ENCODE peak calls at places on chromosome 22, in eight cellular contexts. M is right lobe of liver, Z is uterus, W is NB4, P is thyroid gland, A is esophagus squamous epithelium, O is upper lobe of left lung, T is HCT116. B is an unnamed sample.

GRCh38 chr22:49903322-49904039 is 14.8 kb downstream of the ALG12 start:
- DNase-seq in M (no peak), T (no peak), P (no peak), Z (no peak), O (no peak), W (no peak), A (no peak), B (no peak)

GRCh38 chr22:28780296-28780695 is 7.8 kb downstream of the CCDC117 start:
- DNase-seq in W (no peak), Z (no peak), P (no peak), A (no peak), M (no peak), T (no peak), O (no peak), B (no peak)

GRCh38 chr22:32801436-32802290 is at the start of gene TIMP3:
- DNase-seq in W (peak), O (peak), Z (peak), T (no peak), M (peak), P (peak), A (no peak), B (no peak)

GRCh38 chr22:50280022-50280707 is 10.0 kb upstream of the MAPK11 start:
- DNase-seq in M (no peak), T (no peak), A (no peak), Z (no peak), O (no peak), P (no peak), W (no peak), B (no peak)

GRCh38 chr22:50630376-50630775 is 2.4 kb upstream of the ARSA start:
- DNase-seq in A (no peak), P (no peak), M (no peak), Z (peak), W (no peak), O (no peak), T (no peak), B (no peak)

GRCh38 chr22:49734390-49734789 is 93.3 kb downstream of the BRD1 start:
- DNase-seq in T (no peak), O (no peak), P (no peak), M (no peak), A (no peak), Z (no peak), W (no peak), B (no peak)

GRCh38 chr22:28819253-28820096 is 19.1 kb upstream of the XBP1 start:
- DNase-seq in M (peak), O (no peak), W (no peak), P (peak), T (no peak), A (no peak), Z (no peak), B (no peak)

GRCh38 chr22:38943181-38943580 is 14.2 kb upstream of the APOBEC3A start:
- DNase-seq in O (no peak), Z (no peak), M (no peak), W (peak), A (no peak), P (no peak), T (no peak), B (no peak)

GRCh38 chr22:38531251-38531956 is 25.3 kb upstream of the DDX17 start:
- DNase-seq in A (no peak), O (no peak), M (no peak), W (peak), T (no peak), Z (no peak), P (no peak), B (no peak)

GRCh38 chr22:41915783-41916493 is 1.1 kb upstream of the SHISA8 start:
- DNase-seq in M (no peak), A (no peak), P (no peak), W (no peak), T (no peak), Z (no peak), O (no peak), B (no peak)

GRCh38 chr22:29149841-29150555 is 55.7 kb upstream of the EMID1 start:
- DNase-seq in T (no peak), A (no peak), O (no peak), M (no peak), P (peak), W (no peak), Z (peak), B (no peak)

GRCh38 chr22:42648368-42649260 is 578 bp downstream of the CYB5R3 start:
- DNase-seq in W (peak), Z (peak), T (no peak), M (peak), A (no peak), P (peak), O (peak), B (peak)

GRCh38 chr22:42688241-42688913 is 32.3 kb downstream of the A4GALT start:
- DNase-seq in W (no peak), A (no peak), O (peak), P (peak), T (no peak), M (peak), Z (peak), B (peak)

DNA sequence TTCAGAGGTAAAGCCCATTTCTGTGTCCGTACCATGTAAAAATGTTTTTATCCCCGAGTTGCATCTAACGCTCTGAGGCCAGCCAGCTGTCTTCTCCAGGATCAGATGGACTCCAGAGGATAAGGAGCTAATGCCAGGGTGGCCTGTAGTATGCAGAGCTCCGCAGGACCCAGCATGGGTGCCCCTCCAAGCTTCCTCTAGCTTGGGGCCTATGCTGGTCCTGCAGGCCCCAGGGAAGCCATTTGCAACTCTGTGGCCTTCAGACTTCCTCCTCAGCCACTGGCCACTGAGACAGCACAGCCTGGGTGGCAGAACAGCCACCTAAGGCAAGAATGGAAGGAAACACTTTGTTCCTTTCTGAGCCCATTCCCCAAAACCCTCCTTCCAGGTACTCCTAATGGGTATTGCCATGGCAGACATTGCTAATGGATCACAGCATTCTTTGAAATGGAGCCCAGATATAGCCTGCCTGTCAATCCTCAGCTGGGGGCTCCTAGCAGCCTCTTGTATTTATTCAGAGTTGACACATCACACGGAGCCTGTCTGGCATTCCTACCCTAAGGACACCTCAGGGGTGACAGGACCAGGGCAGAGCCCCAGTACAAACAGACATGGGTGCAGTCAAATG is 4.7 kb downstream of the ADA2 start:
- DNase-seq in M (peak), A (no peak), O (no peak), P (no peak), T (no peak), Z (no peak), W (no peak), B (no peak)
- TF ChIP-seq POLR2A in M (no peak), A (no peak), O (no peak), P (no peak), T (no peak), Z (no peak), W (no peak), B (no peak)

GRCh38 chr22:46770151-46770641 is 7.7 kb downstream of the TBC1D22A start:
- DNase-seq in Z (no peak), T (no peak), W (no peak), M (no peak), A (no peak), P (no peak), O (no peak), B (no peak)

GRCh38 chr22:46769706-46770105 is 7.3 kb downstream of the TBC1D22A start:
- DNase-seq in P (no peak), A (no peak), M (no peak), O (no peak), Z (no peak), T (no peak), W (no peak), B (no peak)

GRCh38 chr22:46773074-46773473 is 10.6 kb downstream of the TBC1D22A start:
- DNase-seq in Z (no peak), T (no peak), W (no peak), O (no peak), M (no peak), A (no peak), P (no peak), B (no peak)

GRCh38 chr22:46769191-46769675 is 6.8 kb downstream of the TBC1D22A start:
- DNase-seq in M (no peak), A (no peak), O (peak), T (no peak), W (no peak), Z (no peak), P (peak), B (no peak)

DNA sequence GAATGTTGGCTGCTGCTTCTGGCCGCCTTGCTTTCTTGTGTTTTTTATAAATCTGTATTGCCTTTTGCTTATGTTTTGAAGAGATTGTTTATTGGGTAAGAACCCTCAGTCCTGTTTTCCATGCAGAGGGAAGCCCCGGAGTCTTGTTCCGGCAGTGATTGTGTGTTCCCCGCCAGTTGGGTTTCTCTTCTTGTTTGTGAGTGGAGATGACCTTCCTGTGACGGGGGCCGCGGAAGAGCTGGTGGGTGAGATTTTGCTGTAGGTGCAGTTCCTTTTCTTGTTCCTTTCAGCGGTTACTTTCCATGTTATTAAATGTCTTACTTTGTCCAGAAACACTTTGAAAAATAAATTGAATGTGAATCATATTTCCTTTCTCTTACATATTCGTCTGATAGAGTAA is 8.3 kb downstream of the TBC1D22A start:
- DNase-seq in O (no peak), W (no peak), P (no peak), A (no peak), Z (no peak), M (no peak), T (no peak), B (no peak)
- TF ChIP-seq POLR2A in O (no peak), W (no peak), P (no peak), A (no peak), Z (no peak), M (no peak), T (no peak), B (no peak)

GRCh38 chr22:26589845-26590524 is at the start of gene TPST2:
- DNase-seq in M (peak), Z (peak), W (peak), O (peak), T (peak), P (peak), A (no peak), B (peak)
- TF ChIP-seq POLR2A in M (peak), Z (peak), W (peak), O (no peak), T (peak), P (no peak), A (no peak), B (peak)

GRCh38 chr22:20206709-20207215 is 55.9 kb upstream of the CCDC188 start:
- DNase-seq in M (peak), W (peak), O (peak), A (no peak), Z (no peak), P (peak), T (no peak), B (peak)

GRCh38 chr22:20205464-20205963 is 54.7 kb upstream of the CCDC188 start:
- DNase-seq in M (no peak), A (no peak), T (no peak), P (no peak), Z (no peak), W (no peak), O (peak), B (no peak)

GRCh38 chr22:20207277-20208025 is 56.6 kb upstream of the CCDC188 start:
- DNase-seq in A (no peak), P (no peak), O (peak), T (no peak), Z (no peak), M (peak), W (no peak), B (no peak)

GRCh38 chr22:20204821-20205220 is 54.0 kb upstream of the CCDC188 start:
- DNase-seq in O (peak), W (no peak), Z (no peak), T (no peak), P (no peak), M (no peak), A (no peak), B (no peak)

GRCh38 chr22:20205964-20206708 is 55.3 kb upstream of the CCDC188 start:
- DNase-seq in W (peak), P (peak), M (peak), O (no peak), T (peak), Z (peak), A (no peak), B (peak)
- TF ChIP-seq POLR2A in W (peak), P (no peak), M (peak), O (peak), T (peak), Z (peak), A (no peak), B (peak)

GRCh38 chr22:19986410-19987341 is 29.9 kb downstream of the ARVCF start:
- DNase-seq in P (peak), O (peak), Z (peak), A (no peak), T (no peak), W (peak), M (peak), B (peak)
- TF ChIP-seq POLR2A in P (no peak), O (peak), Z (peak), A (no peak), T (peak), W (no peak), M (peak), B (peak)

GRCh38 chr22:37240240-37240940 is 3.7 kb downstream of the RAC2 start:
- DNase-seq in Z (no peak), P (no peak), O (no peak), A (no peak), T (no peak), M (peak), W (no peak), B (no peak)

GRCh38 chr22:37240941-37241320 is 3.1 kb downstream of the RAC2 start:
- DNase-seq in Z (no peak), M (peak), O (no peak), T (no peak), A (no peak), P (no peak), W (no peak), B (no peak)

GRCh38 chr22:37241351-37242142 is 2.5 kb downstream of the RAC2 start:
- DNase-seq in A (no peak), Z (no peak), P (no peak), T (no peak), W (peak), O (no peak), M (peak), B (no peak)

GRCh38 chr22:37237371-37238268 is 6.4 kb downstream of the RAC2 start:
- DNase-seq in M (peak), T (no peak), A (no peak), W (no peak), Z (no peak), P (no peak), O (no peak), B (no peak)

DNA sequence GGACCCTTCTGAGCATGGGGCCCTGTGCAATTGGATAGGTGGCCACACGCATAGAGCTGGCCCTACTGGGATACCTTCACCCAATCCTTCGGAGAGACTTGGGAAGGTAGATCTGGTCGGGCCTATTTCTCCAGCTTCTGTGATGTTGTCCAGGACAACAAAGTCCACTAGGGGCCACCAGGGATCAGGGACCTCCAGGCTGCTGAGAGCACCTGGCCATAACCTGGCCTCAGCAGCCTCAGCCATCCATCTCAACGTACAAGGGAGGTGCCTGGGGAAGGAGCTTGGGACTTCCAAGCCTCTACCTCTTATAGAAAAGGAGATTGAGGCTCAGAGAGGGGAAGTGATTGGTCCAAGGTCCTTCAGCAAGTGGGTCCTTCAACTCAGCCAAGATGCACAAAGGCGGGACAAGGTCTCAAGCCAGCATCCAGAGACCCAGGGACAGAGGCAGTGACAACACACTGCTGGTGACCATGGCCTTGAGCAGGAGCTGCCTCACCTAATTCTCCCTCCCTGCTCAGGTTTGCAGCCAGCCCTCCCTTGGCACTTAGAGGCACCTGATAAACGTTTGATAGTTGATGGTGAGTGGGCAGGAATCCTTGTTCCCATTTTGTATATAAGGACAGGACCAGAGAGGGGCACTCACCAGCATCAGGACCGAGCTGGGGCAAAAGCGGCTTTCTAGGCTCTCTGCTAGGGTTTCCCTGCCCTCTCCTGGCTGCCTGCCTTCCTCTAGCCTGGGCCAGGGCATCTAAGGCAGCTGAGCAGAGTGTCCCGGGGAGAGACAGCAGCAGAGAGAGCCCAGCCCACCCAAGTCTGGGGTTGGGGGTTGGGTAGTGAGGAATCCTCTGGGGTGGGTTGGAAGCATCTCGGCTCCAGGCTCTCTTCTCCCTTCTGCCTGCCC is 4.5 kb downstream of the RAC2 start:
- DNase-seq in O (no peak), Z (no peak), A (no peak), P (no peak), T (no peak), W (no peak), M (no peak), B (no peak)
- TF ChIP-seq POLR2A in O (no peak), Z (no peak), A (no peak), P (no peak), T (no peak), W (no peak), M (no peak), B (no peak)

GRCh38 chr22:30290679-30291333 is 1.5 kb upstream of the CASTOR1 start:
- DNase-seq in Z (peak), A (no peak), T (no peak), P (peak), O (no peak), W (peak), M (peak), B (peak)

GRCh38 chr22:30288414-30289125 is 735 bp downstream of the CASTOR1 start:
- DNase-seq in M (no peak), Z (no peak), T (no peak), W (no peak), O (peak), P (no peak), A (no peak), B (no peak)

GRCh38 chr22:30289980-30290313 is 642 bp upstream of the CASTOR1 start:
- DNase-seq in M (no peak), Z (no peak), O (no peak), A (no peak), T (no peak), P (no peak), W (no peak), B (no peak)

GRCh38 chr22:30290318-30290678 is 993 bp upstream of the CASTOR1 start:
- DNase-seq in P (peak), Z (peak), O (no peak), M (no peak), W (peak), T (no peak), A (no peak), B (no peak)

GRCh38 chr22:30289126-30289979 is at the start of gene CASTOR1:
- DNase-seq in A (peak), P (peak), O (peak), Z (peak), T (peak), W (peak), M (peak), B (peak)
- TF ChIP-seq POLR2A in A (no peak), P (no peak), O (peak), Z (peak), T (no peak), W (no peak), M (peak), B (no peak)

GRCh38 chr22:22930222-22930497 is 42.5 kb downstream of the IGLL5 start:
- DNase-seq in O (no peak), W (no peak), T (no peak), Z (no peak), M (no peak), A (no peak), P (no peak), B (no peak)

GRCh38 chr22:22927888-22928665 is 40.5 kb downstream of the IGLL5 start:
- DNase-seq in Z (no peak), P (no peak), M (no peak), W (no peak), T (no peak), O (no peak), A (no peak), B (no peak)

GRCh38 chr22:22929381-22930221 is 42.0 kb downstream of the IGLL5 start:
- DNase-seq in T (no peak), M (no peak), O (no peak), Z (no peak), A (no peak), W (peak), P (no peak), B (no peak)

GRCh38 chr22:22927196-22927887 is 39.7 kb downstream of the IGLL5 start:
- DNase-seq in W (no peak), P (no peak), A (no peak), Z (no peak), M (no peak), T (no peak), O (no peak), B (no peak)

DNA sequence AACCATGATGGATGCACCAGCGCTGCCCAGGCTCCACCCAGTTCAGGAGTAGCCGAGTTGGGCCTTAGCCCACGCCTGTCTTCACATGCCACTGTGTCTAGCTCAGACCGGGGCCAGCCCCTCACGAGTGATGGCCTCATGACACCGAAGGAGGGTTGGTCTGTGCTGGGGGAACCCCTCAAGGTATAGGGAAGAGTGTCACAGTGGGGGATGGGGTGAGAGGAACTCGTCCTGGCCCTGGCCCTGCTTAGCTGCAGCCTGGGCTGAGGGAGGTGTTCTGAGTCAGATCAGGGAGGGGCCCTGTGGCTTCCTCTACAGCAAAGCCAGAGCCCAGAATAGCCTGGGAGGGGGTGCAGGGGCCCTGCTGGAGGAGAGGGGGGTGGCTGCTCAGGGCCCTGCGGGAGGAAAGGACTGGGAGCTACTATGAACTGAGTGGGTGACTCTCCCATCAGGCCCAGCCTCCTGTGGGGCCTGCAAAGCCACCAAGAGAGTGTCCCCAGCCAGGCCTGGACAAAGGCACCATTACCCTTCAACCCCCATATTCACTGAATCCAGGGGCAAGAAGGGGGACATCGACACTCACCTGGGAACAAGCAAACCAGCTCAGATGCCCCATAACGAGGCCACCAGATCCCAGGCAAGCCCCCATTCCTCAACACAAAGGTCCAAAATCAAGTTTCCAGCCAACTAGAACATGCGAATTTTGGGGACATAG is 41.2 kb downstream of the IGLL5 start:
- DNase-seq in W (peak), M (peak), T (no peak), A (no peak), P (no peak), Z (no peak), O (no peak), B (peak)
- TF ChIP-seq POLR2A in W (no peak), M (no peak), T (no peak), A (no peak), P (no peak), Z (no peak), O (no peak), B (no peak)

B was measured in H54.